ENCODE peak calls at places on chromosomes 5 and 9, in six cellular contexts. P is K562, Z is HCT116, I is HepG2, A is GM12878, H is SK-N-SH. T is an unnamed sample.

GRCh38 chr9:130940693-130941576 is 1.9 kb upstream of the FIBCD1 start:
- DNase-seq in P (peak), Z (peak), I (peak), A (no peak), H (peak), T (peak)

GRCh38 chr5:14627270-14627669 is 37.2 kb upstream of the OTULIN start:
- DNase-seq in P (no peak), Z (no peak), I (no peak), A (no peak), H (no peak), T (no peak)

GRCh38 chr9:95991326-95991725 is 115.8 kb downstream of the ERCC6L2 start:
- DNase-seq in P (no peak), Z (no peak), I (no peak), A (no peak), H (no peak), T (no peak)

GRCh38 chr9:113898596-113898995 is 22.5 kb downstream of the ZNF618 start:
- DNase-seq in P (no peak), Z (no peak), I (no peak), A (no peak), H (no peak), T (no peak)

GRCh38 chr5:114101153-114101552 is 260.7 kb upstream of the KCNN2 start:
- DNase-seq in P (peak), Z (peak), I (peak), A (no peak), H (peak), T (peak)

GRCh38 chr5:124056326-124057160 is 544.6 kb downstream of the CSNK1G3 start:
- DNase-seq in P (no peak), Z (no peak), I (no peak), A (peak), H (no peak), T (no peak)

GRCh38 chr9:129568560-129569505 is 52.1 kb downstream of the C9orf50 start:
- DNase-seq in P (peak), Z (no peak), I (peak), A (no peak), H (peak), T (peak)

GRCh38 chr9:100066539-100066938 is 32.3 kb downstream of the ERP44 start:
- DNase-seq in P (peak), Z (no peak), I (no peak), A (peak), H (no peak), T (no peak)

GRCh38 chr5:5092149-5092548 is 48.0 kb upstream of the ADAMTS16 start:
- DNase-seq in P (no peak), Z (no peak), I (no peak), A (no peak), H (no peak), T (no peak)

GRCh38 chr9:124110307-124110915 is 98.8 kb downstream of the LHX2 start:
- DNase-seq in P (peak), Z (no peak), I (peak), A (no peak), H (no peak), T (peak)

GRCh38 chr5:74546796-74547195 is 93.7 kb downstream of the ENC1 start:
- DNase-seq in P (no peak), Z (no peak), I (no peak), A (no peak), H (no peak), T (no peak)

GRCh38 chr5:149466457-149466972 is 84.7 kb downstream of the CSNK1A1 start:
- DNase-seq in P (peak), Z (no peak), I (no peak), A (no peak), H (no peak), T (no peak)

GRCh38 chr9:134872482-134873231 is 8.0 kb upstream of the FCN2 start:
- DNase-seq in P (peak), Z (no peak), I (no peak), A (no peak), H (no peak), T (no peak)

GRCh38 chr9:122941560-122942234 is 877 bp downstream of the RABGAP1 start:
- DNase-seq in P (peak), Z (no peak), I (peak), A (no peak), H (no peak), T (peak)

GRCh38 chr5:170333161-170333909 is 35.8 kb upstream of the LCP2 start:
- DNase-seq in P (peak), Z (no peak), I (no peak), A (peak), H (no peak), T (peak)

GRCh38 chr9:128523199-128523925 is 18.8 kb downstream of the GLE1 start:
- DNase-seq in P (no peak), Z (no peak), I (no peak), A (no peak), H (peak), T (peak)

GRCh38 chr5:62732677-62733121 is 154.1 kb downstream of the LRRC70 start:
- DNase-seq in P (no peak), Z (no peak), I (no peak), A (no peak), H (no peak), T (no peak)

GRCh38 chr5:177357459-177358332 is at the start of gene RGS14:
- DNase-seq in P (peak), Z (no peak), I (no peak), A (peak), H (no peak), T (no peak)

GRCh38 chr5:132827943-132828673 is 2.3 kb downstream of the SHROOM1 start:
- DNase-seq in P (no peak), Z (no peak), I (no peak), A (no peak), H (no peak), T (no peak)

DNA sequence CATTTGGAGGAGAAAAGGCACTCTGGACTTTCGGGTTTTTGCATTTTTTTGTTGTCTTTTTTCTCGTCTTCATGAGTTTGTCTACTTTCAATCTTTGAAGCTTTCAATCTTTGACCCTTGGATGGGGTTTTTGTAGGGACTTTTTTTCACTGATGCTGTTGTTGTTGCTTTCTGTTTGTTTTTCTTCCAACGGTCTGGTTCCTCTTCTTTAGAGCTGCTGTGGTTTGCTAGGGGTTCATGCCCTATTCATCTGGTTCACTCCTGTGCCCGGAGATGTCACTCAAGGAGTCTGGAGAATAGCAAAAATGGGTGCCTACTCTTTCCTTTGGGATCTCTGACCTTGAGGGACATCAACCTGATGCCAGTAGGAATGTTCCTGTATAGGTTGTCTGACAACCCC is 378.6 kb upstream of the TYRP1 start:
- DNase-seq in P (no peak), Z (no peak), I (no peak), A (no peak), H (no peak), T (no peak)
- H2AFZ ChIP-seq in P (no peak), Z (no peak), I (no peak), A (no peak), H (no peak), T (no peak)

DNA sequence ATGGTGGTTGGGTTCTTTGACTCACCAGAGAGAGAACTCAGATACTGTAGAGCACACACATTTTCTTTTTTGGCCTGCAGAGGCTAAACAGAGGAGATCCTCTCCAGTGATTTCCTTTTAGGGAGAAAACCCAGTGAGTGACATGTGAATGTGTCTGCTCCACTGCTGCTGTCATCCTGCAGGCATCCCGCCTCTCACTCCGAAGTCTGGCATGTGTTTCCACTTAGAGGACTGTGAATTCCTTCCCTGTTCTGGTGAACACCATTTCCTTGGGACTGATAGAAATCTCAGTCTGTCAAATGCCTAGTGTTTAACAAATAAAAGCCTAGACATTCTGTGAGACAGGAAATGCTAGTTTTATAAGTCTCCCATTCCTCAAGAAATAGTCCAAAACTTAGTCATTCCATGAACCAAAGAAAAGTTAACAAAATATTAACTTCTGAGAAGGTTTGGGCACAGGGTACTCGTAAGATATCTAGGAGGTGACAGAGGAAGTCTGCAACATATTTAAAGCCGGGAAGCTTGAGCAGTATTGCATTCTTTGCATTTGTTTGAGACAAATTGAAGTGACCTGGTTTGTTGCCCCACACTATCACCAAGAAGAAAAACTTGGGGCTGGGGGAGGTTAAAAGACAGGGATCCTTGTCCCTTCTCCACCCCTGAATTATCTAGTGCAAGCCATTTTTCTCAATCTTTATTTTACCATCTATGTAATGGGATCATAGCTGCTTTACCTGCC is 74.9 kb upstream of the NIPAL4 start:
- DNase-seq in P (no peak), Z (no peak), I (no peak), A (no peak), H (peak), T (peak)
- TF ChIP-seq REST in P (no peak), Z (no peak), I (no peak), A (no peak), H (peak), T (no peak)

DNA sequence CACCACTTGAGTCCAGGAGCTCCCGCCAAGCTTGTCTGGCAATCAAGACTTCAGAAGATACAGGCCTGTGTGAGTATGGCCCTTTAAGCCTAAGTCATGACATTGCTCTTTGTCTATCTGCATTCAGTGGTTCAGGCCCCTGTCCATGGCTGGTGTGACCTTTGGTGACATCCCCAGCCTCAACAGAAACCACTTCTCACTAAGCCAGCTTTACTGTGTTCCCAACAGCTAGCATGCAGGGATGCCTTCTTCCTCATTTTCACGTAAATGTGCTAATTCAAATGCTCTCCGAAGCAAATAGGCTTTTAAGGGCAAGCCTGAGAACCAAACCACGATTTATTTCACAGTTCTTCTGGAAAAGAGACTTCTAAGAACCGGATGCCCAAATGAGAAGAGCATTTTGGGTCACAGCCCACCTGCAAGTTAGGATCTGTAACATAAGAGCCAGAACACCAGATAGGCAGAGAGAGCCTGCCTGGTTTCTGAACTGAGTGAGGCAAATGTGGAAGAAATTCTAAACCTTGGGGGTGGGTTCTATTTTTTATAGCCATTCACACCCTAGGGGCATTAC is 14.9 kb downstream of the CD180 start:
- DNase-seq in P (peak), Z (no peak), I (no peak), A (no peak), H (no peak), T (peak)
- H2AFZ ChIP-seq in P (no peak), Z (no peak), I (no peak), A (no peak), H (no peak), T (peak)

DNA sequence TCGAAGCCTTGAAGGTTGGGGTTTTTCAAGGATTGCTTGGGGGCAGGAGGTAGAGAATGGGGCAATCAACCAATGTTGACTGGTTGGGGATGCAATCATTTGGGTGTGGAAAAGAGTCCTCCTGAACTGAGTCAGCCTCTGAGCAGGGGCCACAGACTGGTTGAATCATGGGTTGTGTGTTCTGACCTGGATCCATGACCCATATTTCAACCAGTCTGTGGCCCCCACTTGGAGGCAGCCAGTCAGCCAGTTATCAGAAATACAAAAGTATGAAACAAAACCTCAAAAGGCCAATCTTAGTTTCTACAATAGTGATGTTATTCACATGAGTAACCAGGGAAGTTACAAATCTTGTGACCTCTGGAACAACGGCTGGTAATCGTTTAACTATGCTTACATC is 81.4 kb upstream of the RANBP6 start:
- DNase-seq in P (no peak), Z (no peak), I (no peak), A (no peak), H (no peak), T (no peak)
- TF ChIP-seq REST in P (no peak), Z (no peak), I (no peak), A (no peak), H (no peak), T (no peak)

GRCh38 chr5:43680286-43680685 is 77.3 kb downstream of the NNT start:
- DNase-seq in P (no peak), Z (no peak), I (no peak), A (no peak), H (peak), T (no peak)
- H2AFZ ChIP-seq in P (no peak), Z (no peak), I (no peak), A (no peak), H (no peak), T (no peak)

GRCh38 chr9:79083621-79084020 is 488.1 kb upstream of the TLE4 start:
- DNase-seq in P (no peak), Z (no peak), I (no peak), A (no peak), H (no peak), T (no peak)
- TF ChIP-seq REST in P (no peak), Z (no peak), I (no peak), A (no peak), H (no peak), T (no peak)

GRCh38 chr9:105050296-105050695 is 122.3 kb upstream of the ABCA1 start:
- DNase-seq in P (no peak), Z (no peak), I (no peak), A (no peak), H (no peak), T (no peak)
- H2AFZ ChIP-seq in P (no peak), Z (no peak), I (no peak), A (no peak), H (no peak), T (no peak)